ENCODE peak calls at places on chromosomes 11 and 22, in five cellular contexts. U is stomach, Y is prostate gland, C is GM23338, A is endothelial cell of umbilical vein. F is an unnamed sample.

GRCh38 chr11:113874096-113874919 is 1.1 kb downstream of the USP28 start:
- DNase-seq in U (no peak), Y (no peak), C (peak), A (no peak), F (no peak)

GRCh38 chr11:111840143-111840542 is 31.2 kb downstream of the ALG9 start:
- DNase-seq in U (no peak), Y (no peak), C (peak), A (no peak), F (no peak)

GRCh38 chr11:358129-358805 is 11.0 kb upstream of the B4GALNT4 start:
- DNase-seq in U (no peak), Y (no peak), C (no peak), A (no peak), F (peak)

GRCh38 chr22:50722048-50722701 is 15.8 kb upstream of the ACR start:
- DNase-seq in U (no peak), Y (no peak), C (no peak), A (no peak), F (no peak)

GRCh38 chr22:31244044-31244942 is 32.2 kb downstream of the LIMK2 start:
- DNase-seq in U (no peak), Y (no peak), C (peak), A (peak), F (no peak)

GRCh38 chr22:47687776-47688175 is 925.3 kb downstream of the TBC1D22A start:
- DNase-seq in U (no peak), Y (no peak), C (no peak), A (no peak), F (no peak)

GRCh38 chr11:6864436-6864835 is 1.6 kb downstream of the OR10A2 start:
- DNase-seq in U (no peak), Y (no peak), C (no peak), A (no peak), F (no peak)

GRCh38 chr22:27801616-27802388 is at the start of gene MN1:
- DNase-seq in U (peak), Y (no peak), C (peak), A (peak), F (no peak)

GRCh38 chr11:110762596-110762995 is 50.4 kb upstream of the ARHGAP20 start:
- DNase-seq in U (no peak), Y (no peak), C (peak), A (no peak), F (no peak)

GRCh38 chr11:102981324-102981910 is 25.9 kb upstream of the MMP13 start:
- DNase-seq in U (no peak), Y (no peak), C (peak), A (peak), F (no peak)

GRCh38 chr11:123570939-123571590 is 83.4 kb downstream of the SCN3B start:
- DNase-seq in U (no peak), Y (no peak), C (no peak), A (no peak), F (no peak)

GRCh38 chr11:65014146-65014960 is at the start of gene ARL2:
- DNase-seq in U (peak), Y (peak), C (no peak), A (no peak), F (peak)

GRCh38 chr11:79940976-79941735 is 500.3 kb upstream of the TENM4 start:
- DNase-seq in U (no peak), Y (no peak), C (no peak), A (no peak), F (no peak)

GRCh38 chr11:118473537-118473936 is 37.2 kb downstream of the KMT2A start:
- DNase-seq in U (no peak), Y (no peak), C (no peak), A (no peak), F (no peak)

GRCh38 chr11:86174101-86175046 is 70.2 kb upstream of the EED start:
- DNase-seq in U (peak), Y (no peak), C (no peak), A (peak), F (no peak)

GRCh38 chr11:118774032-118774431 is 16.9 kb downstream of the DDX6 start:
- DNase-seq in U (no peak), Y (no peak), C (no peak), A (no peak), F (no peak)

GRCh38 chr11:11480951-11481350 is 127.9 kb upstream of the CSNK2A3 start:
- DNase-seq in U (no peak), Y (no peak), C (no peak), A (no peak), F (no peak)

GRCh38 chr11:124884340-124884739 is 13.3 kb downstream of the ROBO4 start:
- DNase-seq in U (no peak), Y (no peak), C (no peak), A (no peak), F (no peak)

GRCh38 chr11:111448420-111448819 is 63.8 kb downstream of the BTG4 start:
- DNase-seq in U (no peak), Y (no peak), C (peak), A (no peak), F (no peak)

GRCh38 chr11:3162410-3163240 is 2.5 kb downstream of the OSBPL5 start:
- DNase-seq in U (no peak), Y (no peak), C (no peak), A (no peak), F (peak)

GRCh38 chr11:3161720-3162409 is 3.2 kb downstream of the OSBPL5 start:
- DNase-seq in U (no peak), Y (no peak), C (no peak), A (no peak), F (peak)

GRCh38 chr11:3164540-3165151 is 464 bp downstream of the OSBPL5 start:
- DNase-seq in U (no peak), Y (no peak), C (peak), A (peak), F (peak)

GRCh38 chr11:3164138-3164539 is 971 bp downstream of the OSBPL5 start:
- DNase-seq in U (no peak), Y (no peak), C (no peak), A (no peak), F (peak)

GRCh38 chr11:3163241-3163981 is 1.7 kb downstream of the OSBPL5 start:
- DNase-seq in U (no peak), Y (no peak), C (no peak), A (no peak), F (peak)
- H3K27ac ChIP-seq in U (peak), Y (peak), C (no peak), A (no peak), F (no peak)

GRCh38 chr22:49243335-49243734 is 584.3 kb downstream of the BRD1 start:
- DNase-seq in U (no peak), Y (no peak), C (no peak), A (no peak), F (no peak)

GRCh38 chr22:49244466-49245420 is 582.9 kb downstream of the BRD1 start:
- DNase-seq in U (no peak), Y (no peak), C (no peak), A (no peak), F (no peak)

GRCh38 chr22:49243965-49244364 is 583.7 kb downstream of the BRD1 start:
- DNase-seq in U (no peak), Y (peak), C (no peak), A (no peak), F (peak)

GRCh38 chr22:49251371-49251770 is 576.3 kb downstream of the BRD1 start:
- DNase-seq in U (peak), Y (no peak), C (no peak), A (no peak), F (no peak)

GRCh38 chr22:49247194-49247924 is 580.3 kb downstream of the BRD1 start:
- DNase-seq in U (no peak), Y (no peak), C (no peak), A (no peak), F (no peak)
- TF ChIP-seq CTCF in U (no peak), Y (no peak), C (no peak), A (no peak), F (no peak)

GRCh38 chr11:76617553-76618265 is 52.8 kb downstream of the LRRC32 start:
- DNase-seq in U (no peak), Y (no peak), C (no peak), A (no peak), F (peak)

GRCh38 chr11:76622481-76623094 is 48.0 kb downstream of the LRRC32 start:
- DNase-seq in U (no peak), Y (no peak), C (no peak), A (no peak), F (peak)

GRCh38 chr11:76621866-76622265 is 48.7 kb downstream of the LRRC32 start:
- DNase-seq in U (no peak), Y (no peak), C (no peak), A (no peak), F (peak)

GRCh38 chr11:76621466-76621865 is 49.1 kb downstream of the LRRC32 start:
- DNase-seq in U (no peak), Y (no peak), C (no peak), A (no peak), F (peak)

DNA sequence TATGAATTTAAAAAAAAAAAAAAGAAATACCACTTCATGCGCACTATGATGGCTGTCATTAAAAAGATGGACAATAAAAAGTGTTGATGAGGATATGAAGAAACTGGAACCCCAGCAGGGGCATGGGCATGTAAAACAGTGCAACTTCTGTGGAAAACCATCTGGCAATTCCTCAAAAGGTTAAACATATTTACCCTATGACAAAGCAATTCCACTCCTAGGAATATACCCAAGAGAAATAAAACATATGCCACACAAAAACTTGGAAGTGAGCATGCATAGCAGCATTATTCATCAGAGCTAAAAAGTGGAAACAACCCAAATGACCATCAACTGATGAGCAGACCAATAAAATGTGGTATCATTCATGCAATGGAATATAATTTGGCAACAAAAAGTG is 50.1 kb downstream of the LRRC32 start:
- DNase-seq in U (no peak), Y (no peak), C (no peak), A (peak), F (no peak)
- TF ChIP-seq POLR2AphosphoS5 in U (no peak), Y (no peak), C (no peak), A (no peak), F (no peak)

DNA sequence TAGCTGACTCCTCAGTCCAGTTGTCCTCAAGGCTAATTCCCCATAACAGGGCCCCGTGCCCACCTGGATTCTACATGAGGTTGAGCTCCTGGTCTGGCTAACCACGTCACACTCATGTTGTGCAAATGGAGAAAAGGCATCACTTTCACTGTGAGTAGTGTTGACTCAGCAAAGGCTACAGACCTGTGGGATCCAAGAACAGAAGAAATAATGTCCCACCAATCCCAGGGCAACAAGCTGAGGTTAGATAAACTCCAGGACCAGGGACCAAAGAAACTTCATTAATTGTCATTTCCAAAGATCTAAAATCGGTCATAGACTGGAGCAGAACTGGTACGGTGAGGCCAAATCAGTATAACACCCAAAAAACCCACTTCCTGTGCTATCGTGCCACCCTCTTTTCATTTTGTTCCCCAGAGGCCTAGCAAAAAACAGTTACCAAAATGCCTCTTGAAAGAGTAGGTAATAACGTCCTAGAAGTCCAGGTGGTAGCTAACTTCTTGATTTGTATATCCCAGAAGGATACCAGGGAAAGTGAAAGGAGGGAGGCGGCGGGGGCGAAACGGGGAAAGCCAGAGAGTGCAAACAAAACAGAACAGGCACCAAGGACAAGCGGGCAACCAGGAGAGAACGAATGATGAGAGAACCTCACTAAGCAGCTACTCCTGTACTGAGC is 1.4 kb downstream of the PCSK7 start:
- DNase-seq in U (no peak), Y (no peak), C (no peak), A (no peak), F (no peak)
- H3K27ac ChIP-seq in U (peak), Y (no peak), C (no peak), A (no peak), F (peak)

GRCh38 chr11:13487661-13488030 is 8.2 kb downstream of the PTH start:
- DNase-seq in U (no peak), Y (no peak), C (peak), A (peak), F (no peak)

GRCh38 chr11:13486926-13487660 is 8.7 kb downstream of the PTH start:
- DNase-seq in U (peak), Y (no peak), C (peak), A (peak), F (peak)
- TF ChIP-seq CTCF in U (no peak), Y (no peak), C (peak), A (peak), F (peak)

DNA sequence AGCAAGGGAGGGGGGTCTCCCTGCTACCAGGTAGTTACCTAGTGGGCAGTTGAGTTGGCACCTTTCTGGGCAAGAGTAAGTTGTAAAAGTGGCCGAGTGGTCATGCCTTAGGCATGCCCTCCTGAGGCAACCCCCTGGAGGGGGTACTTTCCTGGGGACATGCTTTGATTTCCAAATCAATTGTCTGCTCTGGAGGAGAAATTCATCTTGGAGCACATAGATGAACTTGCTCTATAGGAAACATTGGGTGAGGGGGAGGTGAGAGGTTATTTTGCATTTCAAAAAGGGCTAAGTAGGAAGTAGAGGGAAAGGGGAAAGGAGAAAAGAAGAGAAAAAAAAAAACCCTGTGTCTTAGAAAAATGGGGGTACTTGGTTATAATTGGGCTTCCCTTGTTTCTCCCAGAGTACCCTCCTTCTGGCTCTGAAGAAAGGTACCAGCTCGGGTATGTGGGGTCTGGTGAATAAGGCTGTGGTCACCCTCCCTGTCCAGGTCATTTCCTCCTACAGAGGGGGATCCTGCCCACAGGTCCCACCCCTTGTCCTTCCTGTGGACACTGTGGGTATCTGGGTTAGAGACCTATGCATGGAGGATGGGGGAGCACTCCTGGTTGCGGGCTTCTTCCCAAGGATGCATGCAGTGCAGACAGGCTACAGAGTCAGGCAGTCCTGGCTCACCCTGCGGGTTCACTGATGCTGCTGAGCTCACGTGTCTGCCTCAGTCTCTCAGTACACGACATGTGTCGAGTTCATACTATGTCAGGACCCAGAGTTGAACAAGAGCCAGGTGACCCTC is 193.5 kb downstream of the MYO18B start:
- DNase-seq in U (no peak), Y (no peak), C (peak), A (no peak), F (no peak)
- TF ChIP-seq POLR2AphosphoS5 in U (no peak), Y (no peak), C (peak), A (no peak), F (no peak)

GRCh38 chr11:15216678-15217077 is 102.0 kb downstream of the INSC start:
- DNase-seq in U (no peak), Y (no peak), C (peak), A (no peak), F (no peak)

GRCh38 chr11:15213471-15214231 is 98.9 kb downstream of the INSC start:
- DNase-seq in U (no peak), Y (no peak), C (no peak), A (no peak), F (no peak)

GRCh38 chr11:15208570-15209222 is 94.0 kb downstream of the INSC start:
- DNase-seq in U (peak), Y (peak), C (peak), A (peak), F (peak)

DNA sequence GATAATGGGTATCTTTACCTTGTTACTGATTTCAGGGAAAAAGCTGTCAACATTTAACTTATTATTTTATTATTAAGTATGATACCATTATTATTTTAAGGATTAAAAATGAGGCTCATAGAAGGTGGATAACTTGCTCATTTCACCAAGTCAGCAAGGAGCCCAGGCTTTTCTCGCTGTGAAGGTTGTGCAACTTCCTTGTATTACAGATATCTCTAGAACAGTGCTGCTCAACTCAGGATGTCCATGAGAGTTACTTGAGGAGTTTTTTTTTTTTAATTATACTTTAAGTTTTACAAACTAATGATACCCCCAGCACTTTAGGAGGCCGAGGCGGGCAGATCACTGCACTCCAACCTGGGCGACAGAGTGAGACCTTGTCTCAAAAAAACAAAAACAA is 98.2 kb downstream of the INSC start:
- DNase-seq in U (no peak), Y (no peak), C (no peak), A (no peak), F (no peak)
- H3K27ac ChIP-seq in U (no peak), Y (no peak), C (no peak), A (no peak), F (no peak)

GRCh38 chr11:1807628-1807995 is 27.2 kb upstream of the SYT8 start:
- DNase-seq in U (no peak), Y (no peak), C (peak), A (no peak), F (no peak)
- TF ChIP-seq CTCF in U (no peak), Y (no peak), C (peak), A (no peak), F (no peak)

F was measured in spleen.